ENCODE peak calls at places on chromosomes 7 and 10, in ten cellular contexts. One of them, this sample, is unnamed.

GRCh38 chr7:82699773-82700186 is 256.2 kb upstream of the CACNA2D1 start:
- DNase-seq in astrocyte of the spinal cord: peak
- DNase-seq in EL: peak
- DNase-seq in NCI-H460: peak
- DNase-seq in NCI-H1105: peak
- DNase-seq in H54: no peak
- DNase-seq in NCI-H1694: no peak
- DNase-seq in HTR-8/SVneo: no peak
- DNase-seq in NCI-H1048: no peak
- DNase-seq in activated gamma-delta T cell treated with anti-CD3 and anti-CD28 coated beads, Interleukin-2, amount 50 U/mL, for 16 hours: no peak
- DNase-seq in this sample: no peak

GRCh38 chr7:149686001-149686400 is 87.4 kb downstream of the ZNF467 start:
- DNase-seq in astrocyte of the spinal cord: peak
- DNase-seq in EL: peak
- DNase-seq in NCI-H460: no peak
- DNase-seq in NCI-H1105: no peak
- DNase-seq in H54: no peak
- DNase-seq in NCI-H1694: no peak
- DNase-seq in HTR-8/SVneo: no peak
- DNase-seq in NCI-H1048: no peak
- DNase-seq in activated gamma-delta T cell treated with anti-CD3 and anti-CD28 coated beads, Interleukin-2, amount 50 U/mL, for 16 hours: no peak
- DNase-seq in this sample: no peak

GRCh38 chr7:42002654-42003053 is 234.4 kb downstream of the GLI3 start:
- DNase-seq in astrocyte of the spinal cord: no peak
- DNase-seq in EL: no peak
- DNase-seq in NCI-H460: no peak
- DNase-seq in NCI-H1105: no peak
- DNase-seq in H54: no peak
- DNase-seq in NCI-H1694: no peak
- DNase-seq in HTR-8/SVneo: no peak
- DNase-seq in NCI-H1048: no peak
- DNase-seq in activated gamma-delta T cell treated with anti-CD3 and anti-CD28 coated beads, Interleukin-2, amount 50 U/mL, for 16 hours: no peak
- DNase-seq in this sample: no peak

GRCh38 chr10:14244801-14245211 is 85.9 kb downstream of the FRMD4A start:
- DNase-seq in astrocyte of the spinal cord: peak
- DNase-seq in EL: peak
- DNase-seq in NCI-H460: peak
- DNase-seq in NCI-H1105: no peak
- DNase-seq in H54: peak
- DNase-seq in NCI-H1694: no peak
- DNase-seq in HTR-8/SVneo: no peak
- DNase-seq in NCI-H1048: no peak
- DNase-seq in activated gamma-delta T cell treated with anti-CD3 and anti-CD28 coated beads, Interleukin-2, amount 50 U/mL, for 16 hours: no peak
- DNase-seq in this sample: no peak

GRCh38 chr10:61958311-61958710 is 56.8 kb downstream of the ARID5B start:
- DNase-seq in astrocyte of the spinal cord: no peak
- DNase-seq in EL: no peak
- DNase-seq in NCI-H460: no peak
- DNase-seq in NCI-H1105: no peak
- DNase-seq in H54: no peak
- DNase-seq in NCI-H1694: no peak
- DNase-seq in HTR-8/SVneo: no peak
- DNase-seq in NCI-H1048: no peak
- DNase-seq in activated gamma-delta T cell treated with anti-CD3 and anti-CD28 coated beads, Interleukin-2, amount 50 U/mL, for 16 hours: no peak
- DNase-seq in this sample: no peak

GRCh38 chr10:43671659-43672555 is 23.2 kb upstream of the ZNF32 start:
- DNase-seq in astrocyte of the spinal cord: peak
- DNase-seq in EL: peak
- DNase-seq in NCI-H460: peak
- DNase-seq in NCI-H1105: no peak
- DNase-seq in H54: peak
- DNase-seq in NCI-H1694: peak
- DNase-seq in HTR-8/SVneo: peak
- DNase-seq in NCI-H1048: no peak
- DNase-seq in activated gamma-delta T cell treated with anti-CD3 and anti-CD28 coated beads, Interleukin-2, amount 50 U/mL, for 16 hours: peak
- DNase-seq in this sample: peak

GRCh38 chr10:2079603-2080078 is 342.3 kb upstream of the ADARB2 start:
- DNase-seq in astrocyte of the spinal cord: no peak
- DNase-seq in EL: no peak
- DNase-seq in NCI-H460: no peak
- DNase-seq in NCI-H1105: no peak
- DNase-seq in H54: no peak
- DNase-seq in NCI-H1694: no peak
- DNase-seq in HTR-8/SVneo: no peak
- DNase-seq in NCI-H1048: no peak
- DNase-seq in activated gamma-delta T cell treated with anti-CD3 and anti-CD28 coated beads, Interleukin-2, amount 50 U/mL, for 16 hours: no peak
- DNase-seq in this sample: no peak

GRCh38 chr10:42961156-42961589 is 115.7 kb upstream of the RET start:
- DNase-seq in astrocyte of the spinal cord: no peak
- DNase-seq in EL: no peak
- DNase-seq in NCI-H460: no peak
- DNase-seq in NCI-H1105: no peak
- DNase-seq in H54: no peak
- DNase-seq in NCI-H1694: no peak
- DNase-seq in HTR-8/SVneo: no peak
- DNase-seq in NCI-H1048: no peak
- DNase-seq in activated gamma-delta T cell treated with anti-CD3 and anti-CD28 coated beads, Interleukin-2, amount 50 U/mL, for 16 hours: no peak
- DNase-seq in this sample: peak

GRCh38 chr10:132169766-132170560 is 16.8 kb upstream of the DPYSL4 start:
- DNase-seq in astrocyte of the spinal cord: no peak
- DNase-seq in EL: no peak
- DNase-seq in NCI-H460: no peak
- DNase-seq in NCI-H1105: no peak
- DNase-seq in H54: no peak
- DNase-seq in NCI-H1694: no peak
- DNase-seq in HTR-8/SVneo: no peak
- DNase-seq in NCI-H1048: no peak
- DNase-seq in activated gamma-delta T cell treated with anti-CD3 and anti-CD28 coated beads, Interleukin-2, amount 50 U/mL, for 16 hours: no peak
- DNase-seq in this sample: no peak

GRCh38 chr7:150983893-150984368 is 5.8 kb upstream of the KCNH2 start:
- DNase-seq in astrocyte of the spinal cord: peak
- DNase-seq in EL: no peak
- DNase-seq in NCI-H460: peak
- DNase-seq in NCI-H1105: no peak
- DNase-seq in H54: no peak
- DNase-seq in NCI-H1694: no peak
- DNase-seq in HTR-8/SVneo: no peak
- DNase-seq in NCI-H1048: no peak
- DNase-seq in activated gamma-delta T cell treated with anti-CD3 and anti-CD28 coated beads, Interleukin-2, amount 50 U/mL, for 16 hours: no peak
- DNase-seq in this sample: no peak

GRCh38 chr10:88848499-88848898 is 3.1 kb downstream of the ANKRD22 start:
- DNase-seq in astrocyte of the spinal cord: peak
- DNase-seq in EL: peak
- DNase-seq in NCI-H460: peak
- DNase-seq in NCI-H1105: no peak
- DNase-seq in H54: peak
- DNase-seq in NCI-H1694: no peak
- DNase-seq in HTR-8/SVneo: peak
- DNase-seq in NCI-H1048: no peak
- DNase-seq in activated gamma-delta T cell treated with anti-CD3 and anti-CD28 coated beads, Interleukin-2, amount 50 U/mL, for 16 hours: no peak
- DNase-seq in this sample: no peak

GRCh38 chr10:92219516-92219915 is 71.4 kb downstream of the CPEB3 start:
- DNase-seq in astrocyte of the spinal cord: no peak
- DNase-seq in EL: no peak
- DNase-seq in NCI-H460: no peak
- DNase-seq in NCI-H1105: no peak
- DNase-seq in H54: no peak
- DNase-seq in NCI-H1694: no peak
- DNase-seq in HTR-8/SVneo: no peak
- DNase-seq in NCI-H1048: no peak
- DNase-seq in activated gamma-delta T cell treated with anti-CD3 and anti-CD28 coated beads, Interleukin-2, amount 50 U/mL, for 16 hours: no peak
- DNase-seq in this sample: no peak

This sample was measured in activated T-cell treated with anti-CD3 and anti-CD28 coated beads, Interleukin-2, amount 50 U/mL, for 24 hours.